ENCODE peak calls at places on chromosomes 4 and X, in five cellular contexts. One of them, this sample, is unnamed.

GRCh38 chrX:30992381-30992904 is 79.4 kb downstream of the FTHL17 start:
- DNase-seq in GM12878: no peak
- DNase-seq in HepG2: peak; percentile 93
- DNase-seq in K562: no peak
- DNase-seq in GM12892: no peak
- DNase-seq in this sample: no peak

GRCh38 chr4:138263438-138263837 is 21.3 kb upstream of the SLC7A11 start:
- DNase-seq in GM12878: no peak
- DNase-seq in HepG2: no peak
- DNase-seq in K562: no peak
- DNase-seq in GM12892: no peak
- DNase-seq in this sample: no peak

GRCh38 chrX:11770320-11770719 is 12.3 kb downstream of the MSL3 start:
- DNase-seq in GM12878: peak; percentile 68
- DNase-seq in HepG2: peak; percentile 23
- DNase-seq in K562: peak; percentile 70
- DNase-seq in GM12892: peak; percentile 36
- DNase-seq in this sample: no peak

GRCh38 chrX:108735087-108735679 is 1.2 kb downstream of the IRS4 start:
- DNase-seq in GM12878: no peak
- DNase-seq in HepG2: no peak
- DNase-seq in K562: no peak
- DNase-seq in GM12892: no peak
- DNase-seq in this sample: no peak

GRCh38 chrX:20418379-20418778 is 151.7 kb upstream of the RPS6KA3 start:
- DNase-seq in GM12878: no peak
- DNase-seq in HepG2: no peak
- DNase-seq in K562: no peak
- DNase-seq in GM12892: no peak
- DNase-seq in this sample: no peak

GRCh38 chrX:5648941-5649568 is 579.6 kb downstream of the NLGN4X start:
- DNase-seq in GM12878: no peak
- DNase-seq in HepG2: no peak
- DNase-seq in K562: no peak
- DNase-seq in GM12892: no peak
- DNase-seq in this sample: no peak

GRCh38 chr4:182102576-182102975 is 140.6 kb upstream of the TENM3 start:
- DNase-seq in GM12878: no peak
- DNase-seq in HepG2: no peak
- DNase-seq in K562: no peak
- DNase-seq in GM12892: no peak
- DNase-seq in this sample: no peak

GRCh38 chr4:4269856-4270255 is 20.1 kb downstream of the LYAR start:
- DNase-seq in GM12878: no peak
- DNase-seq in HepG2: no peak
- DNase-seq in K562: no peak
- DNase-seq in GM12892: no peak
- DNase-seq in this sample: no peak

GRCh38 chrX:68718443-68718820 is 71.0 kb downstream of the STARD8 start:
- DNase-seq in GM12878: no peak
- DNase-seq in HepG2: no peak
- DNase-seq in K562: no peak
- DNase-seq in GM12892: no peak
- DNase-seq in this sample: no peak

GRCh38 chr4:6840062-6840976 is 57.8 kb downstream of the KIAA0232 start:
- DNase-seq in GM12878: no peak
- DNase-seq in HepG2: peak; percentile 34
- DNase-seq in K562: peak; percentile 75
- DNase-seq in GM12892: no peak
- DNase-seq in this sample: no peak

GRCh38 chr4:164087733-164088132 is 593.2 kb downstream of the TMA16 start:
- DNase-seq in GM12878: no peak
- DNase-seq in HepG2: no peak
- DNase-seq in K562: no peak
- DNase-seq in GM12892: no peak
- DNase-seq in this sample: no peak

GRCh38 chr4:7369511-7369910 is 65.2 kb downstream of the PSAPL1 start:
- DNase-seq in GM12878: no peak
- DNase-seq in HepG2: no peak
- DNase-seq in K562: no peak
- DNase-seq in GM12892: no peak
- DNase-seq in this sample: no peak

GRCh38 chr4:36399762-36400353 is 118.4 kb downstream of the DTHD1 start:
- DNase-seq in GM12878: peak; percentile 24
- DNase-seq in HepG2: peak; percentile 2
- DNase-seq in K562: peak; percentile 7
- DNase-seq in GM12892: no peak
- DNase-seq in this sample: no peak

GRCh38 chrX:47515941-47516649 is 33.1 kb upstream of the ZNF41 start:
- DNase-seq in GM12878: no peak
- DNase-seq in HepG2: no peak
- DNase-seq in K562: no peak
- DNase-seq in GM12892: no peak
- DNase-seq in this sample: no peak

GRCh38 chrX:44693255-44693654 is 150.6 kb upstream of the DUSP21 start:
- DNase-seq in GM12878: no peak
- DNase-seq in HepG2: peak; percentile 30
- DNase-seq in K562: no peak
- DNase-seq in GM12892: no peak
- DNase-seq in this sample: no peak

GRCh38 chrX:114675365-114675764 is 91.5 kb downstream of the HTR2C start:
- DNase-seq in GM12878: no peak
- DNase-seq in HepG2: no peak
- DNase-seq in K562: no peak
- DNase-seq in GM12892: no peak
- DNase-seq in this sample: no peak

GRCh38 chr4:103692615-103693014 is 27.2 kb downstream of the TACR3 start:
- DNase-seq in GM12878: no peak
- DNase-seq in HepG2: no peak
- DNase-seq in K562: no peak
- DNase-seq in GM12892: no peak
- DNase-seq in this sample: no peak

GRCh38 chr4:124931050-124931449 is 218.5 kb upstream of the ANKRD50 start:
- DNase-seq in GM12878: no peak
- DNase-seq in HepG2: no peak
- DNase-seq in K562: no peak
- DNase-seq in GM12892: no peak
- DNase-seq in this sample: no peak

GRCh38 chrX:145552643-145553042 is 265.0 kb upstream of the SLITRK2 start:
- DNase-seq in GM12878: no peak
- DNase-seq in HepG2: no peak
- DNase-seq in K562: no peak
- DNase-seq in GM12892: no peak
- DNase-seq in this sample: no peak

GRCh38 chrX:53686151-53686885 is at the start of gene HUWE1:
- DNase-seq in GM12878: no peak
- DNase-seq in HepG2: peak; percentile 52
- DNase-seq in K562: peak; percentile 86
- DNase-seq in GM12892: peak; percentile 41
- DNase-seq in this sample: no peak

GRCh38 chr4:82484987-82485783 is 54.8 kb downstream of the ENOPH1 start:
- DNase-seq in GM12878: no peak
- DNase-seq in HepG2: no peak
- DNase-seq in K562: no peak
- DNase-seq in GM12892: no peak
- DNase-seq in this sample: no peak

GRCh38 chr4:48025005-48025404 is 8.4 kb downstream of the NIPAL1 start:
- DNase-seq in GM12878: no peak
- DNase-seq in HepG2: no peak
- DNase-seq in K562: no peak
- DNase-seq in GM12892: no peak
- DNase-seq in this sample: no peak

GRCh38 chr4:99998062-99998880 is 48.2 kb upstream of the H2AZ1 start:
- DNase-seq in GM12878: peak; percentile 2
- DNase-seq in HepG2: peak; percentile 9
- DNase-seq in K562: peak; percentile 20
- DNase-seq in GM12892: no peak
- DNase-seq in this sample: no peak

GRCh38 chr4:73735231-73735630 is 5.1 kb upstream of the CXCL8 start:
- DNase-seq in GM12878: peak; percentile 79
- DNase-seq in HepG2: no peak
- DNase-seq in K562: peak; percentile 29
- DNase-seq in GM12892: no peak
- DNase-seq in this sample: no peak

GRCh38 chrX:98931194-98931593 is 1478.9 kb downstream of the PCDH19 start:
- DNase-seq in GM12878: no peak
- DNase-seq in HepG2: no peak
- DNase-seq in K562: no peak
- DNase-seq in GM12892: no peak
- DNase-seq in this sample: no peak

GRCh38 chrX:48474127-48474526 is 1.9 kb upstream of the FTSJ1 start:
- DNase-seq in GM12878: no peak
- DNase-seq in HepG2: no peak
- DNase-seq in K562: peak; percentile 52
- DNase-seq in GM12892: no peak
- DNase-seq in this sample: no peak

GRCh38 chr4:132169660-132170059 is 979.4 kb upstream of the PCDH10 start:
- DNase-seq in GM12878: no peak
- DNase-seq in HepG2: no peak
- DNase-seq in K562: peak; percentile 63
- DNase-seq in GM12892: no peak
- DNase-seq in this sample: no peak

GRCh38 chr4:143482753-143483362 is 30.6 kb upstream of the SMARCA5 start:
- DNase-seq in GM12878: no peak
- DNase-seq in HepG2: peak; percentile 16
- DNase-seq in K562: peak; percentile 56
- DNase-seq in GM12892: no peak
- DNase-seq in this sample: peak; percentile 12

GRCh38 chr4:40645576-40645975 is 15.9 kb upstream of the RBM47 start:
- DNase-seq in GM12878: no peak
- DNase-seq in HepG2: no peak
- DNase-seq in K562: no peak
- DNase-seq in GM12892: no peak
- DNase-seq in this sample: no peak

GRCh38 chr4:40648141-40648540 is 18.5 kb upstream of the RBM47 start:
- DNase-seq in GM12878: no peak
- DNase-seq in HepG2: no peak
- DNase-seq in K562: no peak
- DNase-seq in GM12892: no peak
- DNase-seq in this sample: no peak

GRCh38 chr4:40651280-40651679 is 21.6 kb upstream of the RBM47 start:
- DNase-seq in GM12878: no peak
- DNase-seq in HepG2: no peak
- DNase-seq in K562: no peak
- DNase-seq in GM12892: no peak
- DNase-seq in this sample: no peak

DNA sequence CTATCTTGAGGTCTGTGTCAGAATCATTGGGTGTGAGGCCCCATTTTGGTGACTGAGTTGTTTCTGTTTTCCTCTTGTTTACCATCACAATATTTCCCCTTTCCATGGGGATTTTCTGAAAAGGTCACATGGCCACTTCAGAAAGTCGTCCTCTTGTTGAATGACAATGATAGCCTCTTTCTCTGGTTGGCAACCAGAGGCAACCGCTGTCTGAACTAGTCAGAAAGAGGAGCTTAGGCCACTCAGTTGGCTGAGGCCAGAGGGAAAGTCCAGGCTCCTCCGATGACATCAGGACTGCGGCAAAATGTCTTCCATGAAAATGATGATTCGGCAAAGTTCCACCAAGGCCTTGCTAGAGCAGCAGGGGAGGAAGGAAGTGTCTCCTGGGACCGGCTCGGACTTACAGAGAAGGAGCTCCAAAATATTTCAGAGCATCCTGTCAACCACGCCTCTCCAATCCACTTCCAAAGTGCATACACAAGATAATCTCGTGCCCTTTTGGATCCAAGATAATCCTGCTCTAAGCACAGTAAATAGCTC is 19.1 kb upstream of the RBM47 start:
- DNase-seq in GM12878: no peak
- DNase-seq in HepG2: no peak
- DNase-seq in K562: no peak
- DNase-seq in GM12892: no peak
- DNase-seq in this sample: no peak
- TF ChIP-seq POLR2AphosphoS5 in GM12878: no peak
- TF ChIP-seq POLR2AphosphoS5 in HepG2: no peak
- TF ChIP-seq POLR2AphosphoS5 in K562: no peak
- TF ChIP-seq POLR2AphosphoS5 in GM12892: no peak
- TF ChIP-seq POLR2AphosphoS5 in this sample: no peak

DNA sequence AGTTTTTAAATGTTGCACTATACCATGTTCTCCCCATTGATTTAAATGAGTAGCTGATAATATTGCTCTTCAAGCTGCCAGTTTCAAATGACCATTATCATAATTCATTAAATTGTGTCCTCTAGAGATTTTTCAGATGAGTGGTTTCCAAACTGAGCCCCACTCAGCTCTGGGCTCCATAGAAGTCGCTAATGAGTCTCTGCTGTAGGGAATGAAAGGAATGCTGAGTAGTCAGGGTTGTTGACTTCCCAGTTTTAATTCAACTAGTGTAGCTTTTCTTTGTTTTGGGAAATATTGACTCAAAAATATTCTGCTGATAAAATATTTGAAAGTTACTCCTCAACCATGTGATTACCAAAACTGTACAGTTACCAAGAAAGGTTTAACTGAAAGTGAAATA is 1081.1 kb downstream of the ARAP2 start:
- DNase-seq in GM12878: no peak
- DNase-seq in HepG2: no peak
- DNase-seq in K562: no peak
- DNase-seq in GM12892: no peak
- DNase-seq in this sample: no peak
- TF ChIP-seq POLR2A in GM12878: no peak
- TF ChIP-seq POLR2A in HepG2: no peak
- TF ChIP-seq POLR2A in K562: no peak
- TF ChIP-seq POLR2A in GM12892: no peak
- TF ChIP-seq POLR2A in this sample: no peak

DNA sequence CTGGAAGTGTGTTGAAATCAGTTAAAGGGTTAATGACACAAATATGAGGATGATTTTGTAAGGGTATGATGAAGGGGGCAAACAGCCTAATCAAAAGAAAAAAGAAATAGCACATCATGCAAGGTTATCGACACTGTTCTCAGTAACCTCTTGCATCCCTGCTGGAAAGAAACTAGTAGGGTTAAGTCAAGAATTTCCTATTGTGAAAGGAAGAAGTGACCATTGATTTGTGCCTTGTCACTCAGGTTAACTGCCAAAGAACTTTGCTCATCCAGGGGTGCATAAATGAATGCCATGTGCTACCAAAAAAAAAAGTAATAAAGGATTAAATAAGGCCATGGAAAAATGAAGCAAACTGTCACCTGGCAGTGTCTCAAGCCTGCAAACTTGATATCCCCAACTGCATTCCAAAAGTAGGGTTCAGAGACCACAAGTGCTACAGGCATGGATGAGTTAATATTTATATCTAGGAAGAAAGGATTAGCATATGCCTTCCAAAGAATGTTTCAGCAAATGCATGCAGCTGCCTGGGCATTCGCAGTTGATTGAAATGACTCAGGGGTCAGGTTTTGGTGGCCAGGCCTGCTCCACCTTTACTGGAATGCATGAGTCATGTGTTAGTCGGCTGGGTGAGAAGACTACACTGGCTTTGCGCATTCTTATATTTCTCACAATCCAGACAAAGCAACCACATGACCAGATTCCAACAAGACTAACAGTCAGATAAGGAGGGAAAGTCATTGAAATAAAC is 78.4 kb upstream of the ATXN3L start:
- DNase-seq in GM12878: no peak
- DNase-seq in HepG2: peak; percentile 70
- DNase-seq in K562: peak; percentile 54
- DNase-seq in GM12892: no peak
- DNase-seq in this sample: no peak
- TF ChIP-seq TAF1 in GM12878: no peak
- TF ChIP-seq TAF1 in HepG2: no peak
- TF ChIP-seq TAF1 in K562: no peak
- TF ChIP-seq TAF1 in GM12892: no peak
- TF ChIP-seq TAF1 in this sample: no peak

GRCh38 chr4:79466621-79467020 is 58.6 kb upstream of the GK2 start:
- DNase-seq in GM12878: no peak
- DNase-seq in HepG2: no peak
- DNase-seq in K562: no peak
- DNase-seq in GM12892: no peak
- DNase-seq in this sample: no peak
- TF ChIP-seq POLR2AphosphoS5 in GM12878: no peak
- TF ChIP-seq POLR2AphosphoS5 in HepG2: no peak
- TF ChIP-seq POLR2AphosphoS5 in K562: no peak
- TF ChIP-seq POLR2AphosphoS5 in GM12892: no peak
- TF ChIP-seq POLR2AphosphoS5 in this sample: no peak